ENCODE peak calls at places on chromosomes 11 and 22, in seven cellular contexts. E, C, F, N, B, K and H are unnamed samples.

GRCh38 chr11:67022961-67023956 is at the start of gene SYT12:
- DNase-seq in F (peak), E (no peak), K (no peak), N (no peak), B (no peak), C (peak), H (peak)

GRCh38 chr22:35540600-35541253 is at the start of gene RASD2:
- DNase-seq in K (no peak), C (peak), F (peak), B (peak), N (no peak), E (no peak), H (peak)

GRCh38 chr11:113773092-113773415 is 438 bp downstream of the ZW10 start:
- DNase-seq in C (peak), B (peak), F (peak), N (peak), E (no peak), K (no peak), H (peak)

GRCh38 chr11:73862971-73863370 is 13.7 kb downstream of the COA4 start:
- DNase-seq in F (no peak), K (no peak), E (no peak), C (no peak), B (no peak), N (no peak), H (no peak)

GRCh38 chr11:110728883-110729282 is 16.6 kb upstream of the ARHGAP20 start:
- DNase-seq in N (no peak), C (no peak), F (peak), E (no peak), B (no peak), K (no peak), H (no peak)

GRCh38 chr11:440065-441042 is 1.5 kb downstream of the ANO9 start:
- DNase-seq in N (no peak), F (peak), E (no peak), B (no peak), C (peak), K (no peak), H (no peak)

GRCh38 chr11:94638902-94639373 is 71.8 kb downstream of the PIWIL4 start:
- DNase-seq in N (no peak), C (no peak), F (peak), K (no peak), E (no peak), B (no peak), H (peak)

GRCh38 chr11:84097186-84097585 is 811.0 kb upstream of the CCDC90B start:
- DNase-seq in E (no peak), N (no peak), B (no peak), K (no peak), C (no peak), F (no peak), H (no peak)

GRCh38 chr11:17687946-17688670 is 31.3 kb upstream of the MYOD1 start:
- DNase-seq in E (no peak), F (no peak), B (no peak), K (no peak), N (no peak), C (no peak), H (peak)

GRCh38 chr22:23383491-23384450 is 196.3 kb downstream of the IGLL1 start:
- DNase-seq in N (peak), C (no peak), E (no peak), B (no peak), F (peak), K (peak), H (no peak)

GRCh38 chr11:14894657-14895598 is 2.9 kb upstream of the CYP2R1 start:
- DNase-seq in K (peak), N (peak), F (peak), B (peak), C (peak), E (no peak), H (peak)

GRCh38 chr11:117950320-117950719 is 21.1 kb upstream of the TMPRSS13 start:
- DNase-seq in N (no peak), B (no peak), K (peak), E (peak), F (peak), C (no peak), H (no peak)

GRCh38 chr11:34501500-34501899 is 12.1 kb downstream of the ELF5 start:
- DNase-seq in N (no peak), E (no peak), C (no peak), K (no peak), B (no peak), F (peak), H (peak)

GRCh38 chr11:93089474-93090102 is 108.2 kb downstream of the SLC36A4 start:
- DNase-seq in N (no peak), B (peak), E (peak), F (peak), C (peak), K (peak), H (peak)

GRCh38 chr11:119453881-119454280 is 30.9 kb upstream of the THY1 start:
- DNase-seq in C (no peak), K (no peak), E (no peak), B (no peak), N (no peak), F (no peak), H (no peak)

GRCh38 chr22:35380013-35380412 is 883 bp upstream of the HMOX1 start:
- DNase-seq in N (peak), F (peak), C (no peak), B (no peak), K (no peak), E (no peak), H (peak)

GRCh38 chr11:106413222-106413621 is 335.8 kb downstream of the AASDHPPT start:
- DNase-seq in B (no peak), K (no peak), E (no peak), N (no peak), F (no peak), C (no peak), H (no peak)

GRCh38 chr11:45869551-45869950 is 15.9 kb upstream of the MAPK8IP1 start:
- DNase-seq in B (no peak), K (no peak), F (no peak), E (no peak), C (no peak), N (no peak), H (no peak)

GRCh38 chr22:24935771-24936483 is 10.6 kb downstream of the LHFPL7 start:
- DNase-seq in F (no peak), E (no peak), B (no peak), N (no peak), C (no peak), K (no peak), H (no peak)

GRCh38 chr11:117884994-117885393 is 8.5 kb upstream of the FXYD6 start:
- DNase-seq in B (no peak), E (no peak), C (no peak), K (no peak), F (peak), N (no peak), H (no peak)

GRCh38 chr11:121654506-121655480 is 202.0 kb upstream of the SORL1-AS1 start:
- DNase-seq in C (peak), E (no peak), N (no peak), K (no peak), B (no peak), F (peak), H (no peak)

GRCh38 chr11:92388380-92388779 is 163.8 kb downstream of the FAT3 start:
- DNase-seq in N (no peak), C (peak), B (no peak), F (peak), E (no peak), K (no peak), H (no peak)

GRCh38 chr11:125886997-125887372 is 483 bp upstream of the HYLS1 start:
- DNase-seq in B (peak), E (peak), N (peak), K (peak), C (peak), F (peak), H (peak)

GRCh38 chr11:70505761-70506657 is 107.7 kb downstream of the CTTN start:
- DNase-seq in K (no peak), E (no peak), N (no peak), C (no peak), B (no peak), F (peak), H (no peak)

GRCh38 chr22:31730344-31730711 is 19.6 kb downstream of the PRR14L start:
- DNase-seq in K (no peak), N (no peak), B (no peak), C (no peak), F (no peak), E (no peak), H (no peak)

GRCh38 chr11:130916910-130917309 is 631 bp upstream of the SNX19 start:
- DNase-seq in K (no peak), F (peak), C (peak), B (no peak), N (no peak), E (no peak), H (no peak)

GRCh38 chr11:9075441-9076000 is 15.9 kb downstream of the SCUBE2 start:
- DNase-seq in F (no peak), K (no peak), E (no peak), B (no peak), N (no peak), C (no peak), H (no peak)

GRCh38 chr11:35138949-35139881 is at the start of gene CD44:
- DNase-seq in C (peak), K (peak), N (peak), B (peak), E (peak), F (peak), H (peak)